ENCODE peak calls at places on chromosome 16, in five cellular contexts. One of them, this sample, is unnamed.

GRCh38 chr16:1466054-1466453 is 8.8 kb downstream of the CLCN7 start:
- DNase-seq in activated naive CD4-positive, alpha-beta T cell: no peak
- DNase-seq in RPMI8226: no peak
- DNase-seq in ELR: no peak
- DNase-seq in caudate nucleus: no peak
- DNase-seq in this sample: no peak

GRCh38 chr16:89922477-89922883 is 662 bp upstream of the TUBB3 start:
- DNase-seq in RPMI8226: no peak
- DNase-seq in ELR: peak
- DNase-seq in caudate nucleus: peak
- DNase-seq in activated naive CD4-positive, alpha-beta T cell: no peak
- DNase-seq in this sample: no peak

GRCh38 chr16:11499295-11500089 is 87.2 kb downstream of the LITAF start:
- DNase-seq in activated naive CD4-positive, alpha-beta T cell: no peak
- DNase-seq in ELR: no peak
- DNase-seq in RPMI8226: peak
- DNase-seq in caudate nucleus: no peak
- DNase-seq in this sample: no peak

GRCh38 chr16:49810769-49811315 is 45.1 kb downstream of the ZNF423 start:
- DNase-seq in RPMI8226: no peak
- DNase-seq in caudate nucleus: no peak
- DNase-seq in ELR: no peak
- DNase-seq in activated naive CD4-positive, alpha-beta T cell: no peak
- DNase-seq in this sample: no peak

GRCh38 chr16:919658-920631 is 50.8 kb downstream of the LMF1 start:
- DNase-seq in activated naive CD4-positive, alpha-beta T cell: no peak
- DNase-seq in ELR: no peak
- DNase-seq in RPMI8226: no peak
- DNase-seq in caudate nucleus: no peak
- DNase-seq in this sample: no peak

GRCh38 chr16:70390774-70391173 is 44.1 kb downstream of the DDX19A start:
- DNase-seq in caudate nucleus: no peak
- DNase-seq in activated naive CD4-positive, alpha-beta T cell: no peak
- DNase-seq in RPMI8226: no peak
- DNase-seq in ELR: no peak
- DNase-seq in this sample: no peak

GRCh38 chr16:86492961-86493639 is 17.2 kb upstream of the FOXF1 start:
- DNase-seq in RPMI8226: no peak
- DNase-seq in ELR: no peak
- DNase-seq in caudate nucleus: no peak
- DNase-seq in activated naive CD4-positive, alpha-beta T cell: no peak
- DNase-seq in this sample: no peak

GRCh38 chr16:67390816-67391423 is 2.4 kb downstream of the TPPP3 start:
- DNase-seq in RPMI8226: no peak
- DNase-seq in ELR: no peak
- DNase-seq in caudate nucleus: no peak
- DNase-seq in activated naive CD4-positive, alpha-beta T cell: no peak
- DNase-seq in this sample: no peak

GRCh38 chr16:4684030-4684715 is 9.2 kb upstream of the NUDT16L1 start:
- DNase-seq in ELR: no peak
- DNase-seq in caudate nucleus: no peak
- DNase-seq in activated naive CD4-positive, alpha-beta T cell: no peak
- DNase-seq in RPMI8226: no peak
- DNase-seq in this sample: no peak